ENCODE peak calls at places on chromosome 5, in five cellular contexts. Z is body of pancreas; E is astrocyte; I is pancreas; Y is CD8-positive, alpha-beta T cell. B is an unnamed sample.

GRCh38 chr5:150329881-150330876 is 27.3 kb upstream of the TCOF1 start:
- DNase-seq in Z (no peak), E (no peak), I (no peak), Y (no peak), B (no peak)

GRCh38 chr5:77842247-77842646 is 66.1 kb upstream of the TBCA start:
- DNase-seq in Z (no peak), E (no peak), I (no peak), Y (no peak), B (no peak)

GRCh38 chr5:61114441-61114840 is 47.8 kb downstream of the SMIM15 start:
- DNase-seq in Z (no peak), E (no peak), I (no peak), Y (no peak), B (no peak)

GRCh38 chr5:107570805-107571531 is 99.8 kb downstream of the EFNA5 start:
- DNase-seq in Z (no peak), E (no peak), I (no peak), Y (no peak), B (peak)

GRCh38 chr5:146620663-146621051 is 104.7 kb upstream of the GPR151 start:
- DNase-seq in Z (no peak), E (no peak), I (no peak), Y (no peak), B (no peak)

GRCh38 chr5:3362606-3362910 is 233.1 kb upstream of the IRX1 start:
- DNase-seq in Z (no peak), E (no peak), I (no peak), Y (no peak), B (no peak)

GRCh38 chr5:96565843-96566242 is 96.3 kb upstream of the CAST start:
- DNase-seq in Z (no peak), E (peak), I (no peak), Y (no peak), B (no peak)

GRCh38 chr5:147509041-147509709 is 693 bp downstream of the DPYSL3 start:
- DNase-seq in Z (no peak), E (no peak), I (peak), Y (no peak), B (peak)

GRCh38 chr5:65478336-65478735 is 3.4 kb downstream of the ADAMTS6 start:
- DNase-seq in Z (no peak), E (no peak), I (no peak), Y (no peak), B (no peak)

GRCh38 chr5:30991462-30991861 is 202.0 kb upstream of the CDH6 start:
- DNase-seq in Z (no peak), E (no peak), I (no peak), Y (no peak), B (no peak)

GRCh38 chr5:33772276-33772990 is 119.4 kb downstream of the ADAMTS12 start:
- DNase-seq in Z (no peak), E (peak), I (no peak), Y (no peak), B (no peak)

GRCh38 chr5:142770650-142771609 is 753 bp downstream of the ARHGAP26 start:
- DNase-seq in Z (peak), E (no peak), I (peak), Y (peak), B (peak)

GRCh38 chr5:147796556-147797308 is 14.2 kb upstream of the JAKMIP2 start:
- DNase-seq in Z (no peak), E (no peak), I (no peak), Y (no peak), B (no peak)

GRCh38 chr5:107704686-107705389 is 34.1 kb upstream of the EFNA5 start:
- DNase-seq in Z (no peak), E (peak), I (no peak), Y (no peak), B (peak)

GRCh38 chr5:92922231-92922967 is 658.6 kb downstream of the NR2F1-AS1 start:
- DNase-seq in Z (no peak), E (no peak), I (no peak), Y (no peak), B (no peak)

GRCh38 chr5:169939731-169940130 is 40.6 kb downstream of the INSYN2B start:
- DNase-seq in Z (no peak), E (no peak), I (no peak), Y (no peak), B (no peak)

GRCh38 chr5:163880307-163880706 is 374.9 kb downstream of the MAT2B start:
- DNase-seq in Z (no peak), E (peak), I (no peak), Y (no peak), B (no peak)

GRCh38 chr5:87190687-87191086 is 77.0 kb upstream of the RASA1 start:
- DNase-seq in Z (no peak), E (no peak), I (no peak), Y (no peak), B (no peak)

GRCh38 chr5:74638776-74639537 is 1.6 kb downstream of the ENC1 start:
- DNase-seq in Z (no peak), E (peak), I (no peak), Y (no peak), B (no peak)

GRCh38 chr5:170513856-170514255 is 10.0 kb downstream of the KCNIP1 start:
- DNase-seq in Z (no peak), E (no peak), I (no peak), Y (no peak), B (no peak)

GRCh38 chr5:137205237-137205636 is 293.9 kb downstream of the SPOCK1 start:
- DNase-seq in Z (no peak), E (peak), I (no peak), Y (no peak), B (no peak)

GRCh38 chr5:179870403-179870903 is 11.8 kb upstream of the MRNIP start:
- DNase-seq in Z (peak), E (no peak), I (peak), Y (no peak), B (peak)

GRCh38 chr5:167530548-167530947 is 760.9 kb upstream of the WWC1 start:
- DNase-seq in Z (no peak), E (no peak), I (no peak), Y (no peak), B (no peak)

GRCh38 chr5:131268758-131269370 is 5.0 kb downstream of the CDC42SE2 start:
- DNase-seq in Z (no peak), E (no peak), I (no peak), Y (no peak), B (no peak)

GRCh38 chr5:173962436-173962835 is 26.5 kb upstream of the C5orf47 start:
- DNase-seq in Z (no peak), E (no peak), I (no peak), Y (no peak), B (no peak)
- H3K27ac ChIP-seq in Z (no peak), E (peak), I (no peak), Y (no peak), B (no peak)

GRCh38 chr5:132747693-132748440 is 641 bp downstream of the CCNI2 start:
- DNase-seq in Z (no peak), E (no peak), I (no peak), Y (peak), B (no peak)
- H3K4me3 ChIP-seq in Z (peak), E (peak), I (peak), Y (peak), B (no peak)

DNA sequence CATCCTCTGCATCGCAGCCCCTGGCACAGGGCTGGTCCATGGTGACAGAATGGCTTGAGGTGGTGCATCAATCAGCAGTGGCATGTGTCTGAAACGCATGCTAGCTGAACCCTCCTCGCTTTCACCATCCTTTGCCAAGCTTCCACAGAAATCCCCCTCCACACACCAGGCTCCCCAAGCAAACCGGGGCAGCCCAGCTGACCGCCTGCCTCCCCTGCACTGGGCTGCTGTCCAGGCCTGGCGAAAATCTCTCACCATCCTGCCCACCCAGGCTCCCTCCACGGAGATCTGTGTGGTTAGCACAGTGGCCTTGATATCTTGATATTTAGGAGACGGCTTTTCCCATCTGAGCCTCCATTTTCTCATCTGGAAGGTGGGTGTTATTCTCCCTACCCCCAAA is 905 bp upstream of the HRH2 start:
- DNase-seq in Z (no peak), E (no peak), I (no peak), Y (no peak), B (no peak)
- H3K27ac ChIP-seq in Z (no peak), E (no peak), I (no peak), Y (no peak), B (no peak)

DNA sequence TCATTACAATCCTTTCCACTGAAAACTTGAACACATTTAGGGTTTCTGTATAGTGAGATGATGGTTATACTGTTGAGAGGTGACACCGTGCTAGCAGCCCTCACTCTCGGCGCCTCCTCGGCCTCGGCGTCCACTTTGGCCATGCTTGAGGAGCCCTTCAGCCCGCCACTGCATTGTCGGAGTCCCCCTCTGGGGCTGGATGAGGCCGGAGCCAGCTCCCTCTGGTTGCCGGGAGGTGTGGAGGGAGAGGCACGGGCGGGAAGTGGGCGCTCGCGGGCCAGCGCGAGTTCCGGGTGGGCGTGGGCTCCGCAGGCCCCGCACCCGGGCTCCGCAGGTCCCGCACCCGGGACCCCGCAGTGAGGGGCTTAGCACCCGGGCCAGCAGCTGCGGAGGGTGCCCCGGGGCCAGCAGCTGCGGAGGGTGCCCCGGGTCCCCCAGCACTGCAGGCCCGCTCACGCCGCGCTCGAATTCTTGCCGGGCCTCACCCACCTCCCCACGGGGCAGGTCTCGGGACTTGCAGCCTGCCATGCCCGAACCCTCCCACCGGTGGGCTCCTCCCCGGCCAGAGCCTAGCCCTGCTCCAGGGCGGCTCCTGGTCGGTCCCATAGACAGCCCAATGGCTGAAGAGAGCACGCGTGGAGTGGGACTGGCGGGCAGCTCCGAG is 145.9 kb upstream of the ZNF608 start:
- DNase-seq in Z (no peak), E (no peak), I (peak), Y (no peak), B (no peak)
- H3K4me3 ChIP-seq in Z (no peak), E (no peak), I (no peak), Y (no peak), B (no peak)

DNA sequence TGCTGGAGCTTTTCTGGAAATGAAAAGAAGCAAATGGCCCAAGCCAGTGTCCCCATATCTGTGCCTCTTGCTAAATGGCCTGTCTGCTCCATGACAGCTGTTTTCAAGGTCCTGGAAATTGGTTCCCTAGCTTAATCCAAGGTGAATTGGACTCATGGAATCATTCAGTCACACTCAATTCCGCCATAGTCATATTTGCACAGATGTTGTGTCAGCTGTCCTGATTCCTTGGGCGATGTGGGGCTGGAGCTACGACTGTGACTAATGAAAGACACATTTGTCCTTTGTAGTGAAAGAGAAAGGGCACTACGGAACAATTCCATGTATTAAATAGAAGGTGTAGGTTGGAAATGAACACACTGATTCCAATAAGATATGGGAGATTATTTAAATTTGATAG is 102.9 kb upstream of the MEGF10 start:
- DNase-seq in Z (no peak), E (no peak), I (no peak), Y (no peak), B (no peak)
- H3K27ac ChIP-seq in Z (no peak), E (no peak), I (no peak), Y (no peak), B (no peak)

B was measured in WERI-Rb-1.